ENCODE peak calls at places on chromosome 16, in ten cellular contexts. One of them, this sample, is unnamed.

GRCh38 chr16:81634380-81635121 is 144.5 kb upstream of the PLCG2 start:
- DNase-seq in AG20443: no peak
- DNase-seq in T-helper 22 cell: no peak
- DNase-seq in non-pigmented ciliary epithelial cell: no peak
- DNase-seq in hippocampal formation: no peak
- DNase-seq in amniotic stem cell: no peak
- DNase-seq in WTC11: no peak
- DNase-seq in CD4-positive, alpha-beta T cell: no peak
- DNase-seq in A172: no peak
- DNase-seq in astrocyte of the spinal cord: peak
- DNase-seq in this sample: no peak

GRCh38 chr16:19746561-19746960 is 28.5 kb downstream of the IQCK start:
- DNase-seq in AG20443: no peak
- DNase-seq in T-helper 22 cell: no peak
- DNase-seq in non-pigmented ciliary epithelial cell: no peak
- DNase-seq in hippocampal formation: no peak
- DNase-seq in amniotic stem cell: no peak
- DNase-seq in WTC11: no peak
- DNase-seq in CD4-positive, alpha-beta T cell: no peak
- DNase-seq in A172: no peak
- DNase-seq in astrocyte of the spinal cord: no peak
- DNase-seq in this sample: peak

GRCh38 chr16:75028544-75028943 is 29.7 kb downstream of the ZNRF1 start:
- DNase-seq in AG20443: no peak
- DNase-seq in T-helper 22 cell: no peak
- DNase-seq in non-pigmented ciliary epithelial cell: no peak
- DNase-seq in hippocampal formation: no peak
- DNase-seq in amniotic stem cell: no peak
- DNase-seq in WTC11: no peak
- DNase-seq in CD4-positive, alpha-beta T cell: no peak
- DNase-seq in A172: no peak
- DNase-seq in astrocyte of the spinal cord: no peak
- DNase-seq in this sample: no peak

GRCh38 chr16:73265124-73265838 is 217.4 kb upstream of the ZFHX3 start:
- DNase-seq in AG20443: no peak
- DNase-seq in T-helper 22 cell: no peak
- DNase-seq in non-pigmented ciliary epithelial cell: no peak
- DNase-seq in hippocampal formation: no peak
- DNase-seq in amniotic stem cell: no peak
- DNase-seq in WTC11: peak
- DNase-seq in CD4-positive, alpha-beta T cell: no peak
- DNase-seq in A172: peak
- DNase-seq in astrocyte of the spinal cord: no peak
- DNase-seq in this sample: no peak

GRCh38 chr16:89114159-89114981 is 20.7 kb downstream of the ACSF3 start:
- DNase-seq in AG20443: peak
- DNase-seq in T-helper 22 cell: no peak
- DNase-seq in non-pigmented ciliary epithelial cell: no peak
- DNase-seq in hippocampal formation: no peak
- DNase-seq in amniotic stem cell: no peak
- DNase-seq in WTC11: peak
- DNase-seq in CD4-positive, alpha-beta T cell: peak
- DNase-seq in A172: peak
- DNase-seq in astrocyte of the spinal cord: peak
- DNase-seq in this sample: no peak

GRCh38 chr16:67672739-67673662 is 6.4 kb downstream of the C16orf86 start:
- DNase-seq in AG20443: peak
- DNase-seq in T-helper 22 cell: no peak
- DNase-seq in non-pigmented ciliary epithelial cell: no peak
- DNase-seq in hippocampal formation: peak
- DNase-seq in amniotic stem cell: no peak
- DNase-seq in WTC11: peak
- DNase-seq in CD4-positive, alpha-beta T cell: peak
- DNase-seq in A172: peak
- DNase-seq in astrocyte of the spinal cord: peak
- DNase-seq in this sample: peak

GRCh38 chr16:75322706-75323105 is 71.3 kb upstream of the BCAR1 start:
- DNase-seq in AG20443: no peak
- DNase-seq in T-helper 22 cell: no peak
- DNase-seq in non-pigmented ciliary epithelial cell: no peak
- DNase-seq in hippocampal formation: no peak
- DNase-seq in amniotic stem cell: no peak
- DNase-seq in WTC11: no peak
- DNase-seq in CD4-positive, alpha-beta T cell: no peak
- DNase-seq in A172: peak
- DNase-seq in astrocyte of the spinal cord: peak
- DNase-seq in this sample: no peak

GRCh38 chr16:4285167-4285566 is 12.3 kb upstream of the TFAP4 start:
- DNase-seq in AG20443: no peak
- DNase-seq in T-helper 22 cell: no peak
- DNase-seq in non-pigmented ciliary epithelial cell: no peak
- DNase-seq in hippocampal formation: no peak
- DNase-seq in amniotic stem cell: no peak
- DNase-seq in WTC11: no peak
- DNase-seq in CD4-positive, alpha-beta T cell: no peak
- DNase-seq in A172: no peak
- DNase-seq in astrocyte of the spinal cord: no peak
- DNase-seq in this sample: no peak

GRCh38 chr16:54353097-54353496 is 66.5 kb upstream of the IRX3 start:
- DNase-seq in AG20443: no peak
- DNase-seq in T-helper 22 cell: no peak
- DNase-seq in non-pigmented ciliary epithelial cell: no peak
- DNase-seq in hippocampal formation: no peak
- DNase-seq in amniotic stem cell: no peak
- DNase-seq in WTC11: no peak
- DNase-seq in CD4-positive, alpha-beta T cell: no peak
- DNase-seq in A172: no peak
- DNase-seq in astrocyte of the spinal cord: no peak
- DNase-seq in this sample: no peak

GRCh38 chr16:84340305-84341040 is 27.9 kb upstream of the ATP2C2 start:
- DNase-seq in AG20443: no peak
- DNase-seq in T-helper 22 cell: no peak
- DNase-seq in non-pigmented ciliary epithelial cell: no peak
- DNase-seq in hippocampal formation: no peak
- DNase-seq in amniotic stem cell: no peak
- DNase-seq in WTC11: no peak
- DNase-seq in CD4-positive, alpha-beta T cell: no peak
- DNase-seq in A172: no peak
- DNase-seq in astrocyte of the spinal cord: no peak
- DNase-seq in this sample: no peak

GRCh38 chr16:1010815-1011214 is 29.2 kb downstream of the SOX8 start:
- DNase-seq in AG20443: no peak
- DNase-seq in T-helper 22 cell: no peak
- DNase-seq in non-pigmented ciliary epithelial cell: no peak
- DNase-seq in hippocampal formation: no peak
- DNase-seq in amniotic stem cell: no peak
- DNase-seq in WTC11: no peak
- DNase-seq in CD4-positive, alpha-beta T cell: no peak
- DNase-seq in A172: no peak
- DNase-seq in astrocyte of the spinal cord: no peak
- DNase-seq in this sample: no peak

GRCh38 chr16:67927131-67927941 is 4.3 kb downstream of the CTRL start:
- DNase-seq in AG20443: no peak
- DNase-seq in T-helper 22 cell: no peak
- DNase-seq in non-pigmented ciliary epithelial cell: no peak
- DNase-seq in hippocampal formation: no peak
- DNase-seq in amniotic stem cell: no peak
- DNase-seq in WTC11: no peak
- DNase-seq in CD4-positive, alpha-beta T cell: no peak
- DNase-seq in A172: no peak
- DNase-seq in astrocyte of the spinal cord: no peak
- DNase-seq in this sample: no peak

GRCh38 chr16:89510526-89510925 is 2.3 kb downstream of the SPG7 start:
- DNase-seq in AG20443: no peak
- DNase-seq in T-helper 22 cell: no peak
- DNase-seq in non-pigmented ciliary epithelial cell: no peak
- DNase-seq in hippocampal formation: no peak
- DNase-seq in amniotic stem cell: no peak
- DNase-seq in WTC11: no peak
- DNase-seq in CD4-positive, alpha-beta T cell: no peak
- DNase-seq in A172: no peak
- DNase-seq in astrocyte of the spinal cord: no peak
- DNase-seq in this sample: no peak

This sample was measured in HAP-1.